ENCODE peak calls at places on chromosomes 13 and 19, in nine cellular contexts. V is mesendoderm, N is transverse colon, C is psoas muscle, S is neuronal stem cell, Q is pancreas, E is heart left ventricle, L is A549, A is cardiac muscle cell. B is an unnamed sample.

GRCh38 chr13:113849546-113849945 is 14.3 kb downstream of the GAS6 start:
- DNase-seq in V (no peak), N (no peak), A (no peak), E (no peak), S (no peak), L (no peak), C (no peak), Q (no peak), B (no peak)

GRCh38 chr19:28509079-28509895 is 703.7 kb downstream of the UQCRFS1 start:
- DNase-seq in A (no peak), Q (no peak), L (no peak), N (no peak), S (no peak), V (no peak), C (no peak), E (no peak), B (no peak)

GRCh38 chr19:48539503-48540096 is 12.4 kb upstream of the SULT2B1 start:
- DNase-seq in L (peak; percentile 69), Q (no peak), C (no peak), N (peak; percentile 61), A (peak; percentile 65), E (peak; percentile 55), S (no peak), V (no peak), B (no peak)

GRCh38 chr13:49436890-49437289 is 7.0 kb downstream of the CAB39L start:
- DNase-seq in V (no peak), E (peak; percentile 42), L (no peak), N (no peak), C (peak; percentile 54), A (peak; percentile 73), Q (no peak), S (no peak), B (no peak)

GRCh38 chr13:97043302-97043701 is 49.0 kb upstream of the OXGR1 start:
- DNase-seq in Q (no peak), C (no peak), S (no peak), L (no peak), A (peak; percentile 85), E (no peak), N (no peak), V (no peak), B (no peak)

GRCh38 chr13:99956473-99957349 is 14.9 kb downstream of the ZIC5 start:
- DNase-seq in Q (peak; percentile 68), E (no peak), A (no peak), V (peak; percentile 59), S (no peak), L (no peak), N (no peak), C (peak; percentile 19), B (no peak)

GRCh38 chr13:87810391-87810801 is 139.2 kb downstream of the SLITRK5 start:
- DNase-seq in C (no peak), L (peak; percentile 24), S (no peak), V (peak; percentile 73), N (no peak), A (no peak), Q (peak; percentile 29), E (no peak), B (no peak)

GRCh38 chr19:15507068-15508034 is 974 bp upstream of the CYP4F22 start:
- DNase-seq in V (no peak), S (no peak), C (no peak), N (no peak), E (no peak), A (no peak), L (no peak), Q (no peak), B (no peak)

GRCh38 chr19:35712910-35713845 is 4.6 kb upstream of the KMT2B start:
- DNase-seq in L (no peak), C (no peak), V (no peak), N (peak; percentile 63), S (no peak), Q (no peak), A (no peak), E (no peak), B (no peak)

GRCh38 chr19:6644796-6645195 is 25.2 kb downstream of the TNFSF14 start:
- DNase-seq in Q (no peak), L (no peak), C (no peak), V (no peak), S (no peak), E (no peak), N (no peak), A (no peak), B (no peak)

GRCh38 chr13:110403721-110404120 is 96.6 kb downstream of the COL4A2 start:
- DNase-seq in Q (no peak), N (no peak), V (no peak), E (no peak), A (no peak), L (no peak), C (no peak), S (no peak), B (no peak)
- H3K4me1 ChIP-seq in Q (no peaks in the 10 kb centered on the region), N (peaks cover 10% of the 10 kb centered on the region), V (no peaks in the 10 kb centered on the region), E (peaks cover 67% of the 10 kb centered on the region), A (peaks cover 15% of the 10 kb centered on the region), L (peaks cover 11% of the 10 kb centered on the region), C (peaks cover 9% of the 10 kb centered on the region), S (no peaks in the 10 kb centered on the region), B (peaks cover 31% of the 10 kb centered on the region)

DNA sequence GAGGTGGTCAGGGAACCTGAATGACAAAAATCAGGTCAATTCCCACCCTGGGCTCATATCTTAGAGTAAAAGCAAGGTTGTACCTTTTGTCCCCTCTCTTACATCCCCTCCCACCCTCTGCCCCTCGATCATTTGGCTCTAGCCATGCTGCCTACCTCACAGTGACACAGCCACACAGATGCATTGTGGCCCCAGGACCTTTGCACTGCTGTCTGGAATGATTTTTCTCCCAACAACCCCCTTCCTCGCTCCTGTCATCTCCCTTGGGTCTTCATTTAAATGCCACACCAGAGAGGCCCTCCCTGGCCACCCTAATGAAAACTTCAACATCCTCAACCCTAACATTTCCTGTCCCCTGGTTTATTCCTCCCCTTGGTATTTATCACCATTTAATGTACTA is 4.3 kb downstream of the MYH14 start:
- DNase-seq in C (no peak), E (no peak), L (no peak), V (no peak), A (no peak), N (no peak), Q (no peak), S (no peak), B (no peak)
- H3K27ac ChIP-seq in C (no peak overlapping the region), E (no peak overlapping the region), L (no peak overlapping the region), V (no peak overlapping the region), A (no peak overlapping the region), N (peak overlapping the region; percentile 98), Q (no peak overlapping the region), S (no peak overlapping the region), B (no peak overlapping the region)

DNA sequence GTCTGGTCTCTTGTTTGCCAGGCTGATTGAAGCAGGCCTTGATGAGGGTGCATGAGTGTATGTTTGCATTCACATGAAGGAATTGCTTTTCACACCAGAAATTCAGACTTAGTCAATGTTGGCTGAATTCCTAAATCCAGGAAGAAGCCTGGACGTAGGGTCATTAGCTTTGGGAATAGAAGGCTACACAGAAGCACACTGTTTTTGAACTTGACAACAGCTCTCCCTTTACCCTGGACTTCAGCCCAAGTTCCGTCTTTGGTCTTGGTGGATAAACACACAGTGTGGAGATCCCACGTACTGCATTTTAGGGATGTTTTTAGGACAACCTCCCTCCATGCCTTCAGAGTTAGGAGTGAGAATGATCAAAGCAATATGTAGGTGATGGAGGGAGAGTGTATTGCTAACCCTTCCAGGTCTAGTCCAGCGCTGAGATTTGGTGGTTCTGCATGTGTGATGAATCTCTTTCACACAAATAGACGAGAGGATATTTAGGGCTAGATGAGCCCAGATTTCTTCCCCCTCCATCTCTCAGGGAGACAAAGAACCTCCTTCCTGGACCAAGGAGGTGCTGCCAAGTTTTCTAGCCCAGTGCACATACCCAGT is 22.8 kb downstream of the TM6SF2 start:
- DNase-seq in C (no peak), L (no peak), Q (no peak), A (no peak), N (no peak), V (no peak), S (no peak), E (no peak), B (no peak)
- H3K4me1 ChIP-seq in C (no peaks in the 10 kb centered on the region), L (no peaks in the 10 kb centered on the region), Q (no peaks in the 10 kb centered on the region), A (no peaks in the 10 kb centered on the region), N (no peaks in the 10 kb centered on the region), V (no peaks in the 10 kb centered on the region), S (no peaks in the 10 kb centered on the region), E (no peaks in the 10 kb centered on the region), B (no peaks in the 10 kb centered on the region)

DNA sequence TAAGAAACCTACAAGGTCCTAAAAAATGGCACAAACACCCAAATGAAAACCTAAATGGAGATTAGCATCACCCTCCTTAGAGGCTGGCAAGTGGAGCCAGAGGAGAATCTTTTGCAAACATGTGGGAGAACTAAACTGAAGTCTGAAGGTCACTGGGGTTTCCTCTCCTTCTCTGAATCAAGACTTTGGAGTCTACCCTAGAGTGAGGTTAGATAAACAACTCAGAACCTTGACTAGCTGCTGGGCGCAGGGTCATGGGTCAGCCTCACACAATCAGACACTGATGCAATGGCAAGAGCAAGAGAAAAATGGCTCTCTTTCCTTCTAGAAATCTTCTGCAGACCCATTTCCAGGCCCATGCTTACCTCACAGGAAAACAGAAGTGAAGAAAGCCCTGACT is 165.8 kb downstream of the KCTD12 start:
- DNase-seq in Q (no peak), E (no peak), A (no peak), N (no peak), V (no peak), S (no peak), L (no peak), C (no peak), B (no peak)
- H3K27ac ChIP-seq in Q (no peak overlapping the region), E (no peak overlapping the region), A (no peak overlapping the region), N (no peak overlapping the region), V (no peak overlapping the region), S (no peak overlapping the region), L (no peak overlapping the region), C (no peak overlapping the region), B (no peak overlapping the region)

DNA sequence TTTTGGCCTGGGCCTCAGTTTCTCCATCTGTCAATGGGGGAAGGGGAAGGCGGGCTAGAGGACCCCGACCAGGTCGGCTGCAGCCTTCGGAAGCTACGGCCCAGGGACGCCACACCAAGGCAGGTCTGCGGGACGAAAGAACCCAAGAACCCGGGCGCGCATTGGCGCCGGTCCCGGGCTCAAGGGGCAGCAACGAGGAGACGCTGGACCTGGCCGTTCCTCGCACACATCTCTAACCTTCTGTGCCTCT is 739 bp upstream of the ILF3 start:
- DNase-seq in A (no peak), N (no peak), L (no peak), S (no peak), C (no peak), E (no peak), Q (no peak), V (no peak), B (no peak)
- H3K4me1 ChIP-seq in A (peaks cover 17% of the 10 kb centered on the region), N (peaks cover 37% of the 10 kb centered on the region), L (peaks cover 19% of the 10 kb centered on the region), S (peaks cover 9% of the 10 kb centered on the region), C (peaks cover 41% of the 10 kb centered on the region), E (peaks cover 36% of the 10 kb centered on the region), Q (peaks cover 14% of the 10 kb centered on the region), V (peaks cover 2% of the 10 kb centered on the region), B (peaks cover 45% of the 10 kb centered on the region)

GRCh38 chr13:22726721-22727120 is 454.1 kb upstream of the SGCG start:
- DNase-seq in S (no peak), C (no peak), V (no peak), Q (no peak), L (no peak), A (no peak), E (no peak), N (no peak), B (no peak)
- H3K27ac ChIP-seq in S (no peak overlapping the region), C (no peak overlapping the region), V (no peak overlapping the region), Q (no peak overlapping the region), L (no peak overlapping the region), A (no peak overlapping the region), E (no peak overlapping the region), N (no peak overlapping the region), B (no peak overlapping the region)

GRCh38 chr19:11321206-11322126 is 18.0 kb downstream of the RAB3D start:
- DNase-seq in L (no peak), A (no peak), S (no peak), V (peak; percentile 42), E (peak; percentile 12), N (no peak), Q (no peak), C (no peak), B (no peak)
- H3K4me1 ChIP-seq in L (peaks cover 42% of the 10 kb centered on the region), A (no peaks in the 10 kb centered on the region), S (no peaks in the 10 kb centered on the region), V (no peaks in the 10 kb centered on the region), E (peaks cover 20% of the 10 kb centered on the region), N (peaks cover 23% of the 10 kb centered on the region), Q (peaks cover 16% of the 10 kb centered on the region), C (no peaks in the 10 kb centered on the region), B (peaks cover 49% of the 10 kb centered on the region)

B was measured in lower lobe of right lung.